ENCODE peak calls at places on chromosomes 16 and 17, in five cellular contexts. One of them, this sample, is unnamed.

GRCh38 chr17:57810740-57811632 is 38.9 kb downstream of the MRPS23 start:
- DNase-seq in transverse colon: peak
- DNase-seq in psoas muscle: peak
- DNase-seq in uterus: peak
- DNase-seq in lower leg skin: no peak
- DNase-seq in this sample: no peak

GRCh38 chr16:89312194-89312593 is 94.7 kb downstream of the ZNF778 start:
- DNase-seq in transverse colon: peak
- DNase-seq in psoas muscle: no peak
- DNase-seq in uterus: no peak
- DNase-seq in lower leg skin: no peak
- DNase-seq in this sample: no peak

GRCh38 chr17:58312824-58313223 is 15.8 kb downstream of the TSPOAP1 start:
- DNase-seq in transverse colon: no peak
- DNase-seq in psoas muscle: no peak
- DNase-seq in uterus: no peak
- DNase-seq in lower leg skin: no peak
- DNase-seq in this sample: no peak

GRCh38 chr17:64617125-64617780 is 44.9 kb downstream of the SMURF2 start:
- DNase-seq in transverse colon: no peak
- DNase-seq in psoas muscle: no peak
- DNase-seq in uterus: no peak
- DNase-seq in lower leg skin: no peak
- DNase-seq in this sample: no peak

GRCh38 chr16:4882633-4883285 is 35.5 kb downstream of the UBN1 start:
- DNase-seq in transverse colon: no peak
- DNase-seq in psoas muscle: no peak
- DNase-seq in uterus: no peak
- DNase-seq in lower leg skin: no peak
- DNase-seq in this sample: no peak

GRCh38 chr17:68315930-68316329 is 24.6 kb downstream of the ARSG start:
- DNase-seq in transverse colon: no peak
- DNase-seq in psoas muscle: no peak
- DNase-seq in uterus: no peak
- DNase-seq in lower leg skin: no peak
- DNase-seq in this sample: no peak

GRCh38 chr16:70254095-70254964 is 2.6 kb upstream of the EXOSC6 start:
- DNase-seq in transverse colon: no peak
- DNase-seq in psoas muscle: no peak
- DNase-seq in uterus: no peak
- DNase-seq in lower leg skin: no peak
- DNase-seq in this sample: no peak

GRCh38 chr17:17532991-17533390 is 36.8 kb upstream of the RASD1 start:
- DNase-seq in transverse colon: no peak
- DNase-seq in psoas muscle: no peak
- DNase-seq in uterus: no peak
- DNase-seq in lower leg skin: no peak
- DNase-seq in this sample: no peak

GRCh38 chr16:11585460-11586374 is 1.0 kb downstream of the LITAF start:
- DNase-seq in transverse colon: peak
- DNase-seq in psoas muscle: no peak
- DNase-seq in uterus: no peak
- DNase-seq in lower leg skin: no peak
- DNase-seq in this sample: no peak

GRCh38 chr17:2874211-2874686 is 78.0 kb downstream of the RAP1GAP2 start:
- DNase-seq in transverse colon: no peak
- DNase-seq in psoas muscle: no peak
- DNase-seq in uterus: no peak
- DNase-seq in lower leg skin: no peak
- DNase-seq in this sample: no peak

GRCh38 chr17:39867891-39868553 is at the start of gene ZPBP2:
- DNase-seq in transverse colon: peak
- DNase-seq in psoas muscle: no peak
- DNase-seq in uterus: no peak
- DNase-seq in lower leg skin: no peak
- DNase-seq in this sample: no peak

GRCh38 chr16:85134076-85134793 is 22.0 kb upstream of the CIBAR2 start:
- DNase-seq in transverse colon: no peak
- DNase-seq in psoas muscle: no peak
- DNase-seq in uterus: no peak
- DNase-seq in lower leg skin: no peak
- DNase-seq in this sample: no peak

GRCh38 chr17:46152423-46152822 is 40.8 kb downstream of the KANSL1 start:
- DNase-seq in transverse colon: no peak
- DNase-seq in psoas muscle: no peak
- DNase-seq in uterus: no peak
- DNase-seq in lower leg skin: no peak
- DNase-seq in this sample: peak

GRCh38 chr17:34979650-34980352 is 511 bp upstream of the LIG3 start:
- DNase-seq in transverse colon: no peak
- DNase-seq in psoas muscle: no peak
- DNase-seq in uterus: no peak
- DNase-seq in lower leg skin: no peak
- DNase-seq in this sample: no peak

GRCh38 chr16:22222998-22223397 is 16.9 kb downstream of the EEF2K start:
- DNase-seq in transverse colon: no peak
- DNase-seq in psoas muscle: no peak
- DNase-seq in uterus: no peak
- DNase-seq in lower leg skin: no peak
- DNase-seq in this sample: no peak

GRCh38 chr17:19317359-19318095 is 45.0 kb downstream of the B9D1 start:
- DNase-seq in transverse colon: peak
- DNase-seq in psoas muscle: peak
- DNase-seq in uterus: peak
- DNase-seq in lower leg skin: no peak
- DNase-seq in this sample: peak

GRCh38 chr16:57623251-57624043 is 5.0 kb upstream of the ADGRG1 start:
- DNase-seq in transverse colon: peak
- DNase-seq in psoas muscle: no peak
- DNase-seq in uterus: peak
- DNase-seq in lower leg skin: peak
- DNase-seq in this sample: no peak

GRCh38 chr16:10362077-10362863 is 23.6 kb upstream of the ATF7IP2 start:
- DNase-seq in transverse colon: no peak
- DNase-seq in psoas muscle: no peak
- DNase-seq in uterus: no peak
- DNase-seq in lower leg skin: no peak
- DNase-seq in this sample: no peak

GRCh38 chr17:77690271-77691161 is 268.0 kb upstream of the TNRC6C start:
- DNase-seq in transverse colon: no peak
- DNase-seq in psoas muscle: no peak
- DNase-seq in uterus: no peak
- DNase-seq in lower leg skin: no peak
- DNase-seq in this sample: no peak

GRCh38 chr16:19882641-19883040 is 2.0 kb downstream of the GPRC5B start:
- DNase-seq in transverse colon: no peak
- DNase-seq in psoas muscle: no peak
- DNase-seq in uterus: no peak
- DNase-seq in lower leg skin: no peak
- DNase-seq in this sample: no peak

GRCh38 chr16:88914750-88915368 is 48.4 kb upstream of the PABPN1L start:
- DNase-seq in transverse colon: no peak
- DNase-seq in psoas muscle: peak
- DNase-seq in uterus: no peak
- DNase-seq in lower leg skin: no peak
- DNase-seq in this sample: no peak

GRCh38 chr17:75752405-75753192 is 12.4 kb downstream of the GALK1 start:
- DNase-seq in transverse colon: no peak
- DNase-seq in psoas muscle: no peak
- DNase-seq in uterus: no peak
- DNase-seq in lower leg skin: no peak
- DNase-seq in this sample: no peak

GRCh38 chr17:75754378-75755204 is 10.4 kb downstream of the GALK1 start:
- DNase-seq in transverse colon: no peak
- DNase-seq in psoas muscle: no peak
- DNase-seq in uterus: no peak
- DNase-seq in lower leg skin: no peak
- DNase-seq in this sample: no peak

GRCh38 chr17:75755205-75755901 is 9.6 kb downstream of the GALK1 start:
- DNase-seq in transverse colon: no peak
- DNase-seq in psoas muscle: no peak
- DNase-seq in uterus: no peak
- DNase-seq in lower leg skin: no peak
- DNase-seq in this sample: no peak

GRCh38 chr17:75753193-75753513 is 11.8 kb downstream of the GALK1 start:
- DNase-seq in transverse colon: no peak
- DNase-seq in psoas muscle: no peak
- DNase-seq in uterus: no peak
- DNase-seq in lower leg skin: no peak
- DNase-seq in this sample: no peak

DNA sequence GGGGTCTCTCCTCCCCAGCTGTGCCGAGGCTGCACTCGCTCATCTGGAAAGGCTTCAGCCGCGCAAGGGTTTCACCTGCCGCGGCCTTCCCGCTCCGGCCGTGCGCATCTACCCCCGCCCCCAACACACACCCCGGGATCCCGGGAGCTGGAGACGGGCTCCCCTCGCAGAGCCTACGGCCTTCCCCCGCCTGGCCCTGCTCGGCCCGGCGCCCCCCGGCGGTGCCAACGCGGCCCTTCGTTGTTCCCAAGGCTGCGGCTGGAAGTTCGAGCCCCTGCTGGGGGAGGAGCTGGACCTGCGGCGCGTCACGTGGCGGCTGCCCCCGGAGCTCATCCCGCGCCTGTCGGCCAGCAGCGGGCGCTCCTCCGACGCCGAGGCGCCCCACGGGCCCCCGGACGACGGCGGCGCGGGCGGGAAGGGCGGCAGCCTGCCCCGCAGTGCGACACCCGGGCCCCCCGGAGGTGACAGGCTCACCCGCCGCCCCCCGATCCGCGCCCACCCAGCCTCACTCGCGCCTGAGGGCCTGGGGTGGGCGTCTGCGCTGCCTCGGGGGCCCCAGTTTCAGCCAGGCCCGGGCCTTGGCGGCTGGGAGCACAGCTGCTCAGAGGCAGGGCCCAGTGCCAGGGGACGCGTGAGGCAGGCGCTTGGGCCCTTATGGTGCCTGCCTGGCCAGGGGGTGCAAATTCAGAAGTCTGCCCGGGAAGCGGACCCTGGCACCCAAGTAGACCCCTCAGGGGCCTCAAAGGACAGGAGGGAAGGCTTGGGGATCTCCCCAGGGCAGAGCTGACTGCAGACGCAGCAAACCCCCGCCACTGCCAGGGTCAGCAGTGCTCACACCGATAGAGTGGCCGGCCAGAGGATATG is 11.2 kb downstream of the GALK1 start:
- DNase-seq in transverse colon: peak
- DNase-seq in psoas muscle: peak
- DNase-seq in uterus: peak
- DNase-seq in lower leg skin: no peak
- DNase-seq in this sample: no peak
- H3K4me3 ChIP-seq in transverse colon: peak
- H3K4me3 ChIP-seq in psoas muscle: peak
- H3K4me3 ChIP-seq in uterus: peak
- H3K4me3 ChIP-seq in lower leg skin: no peak
- H3K4me3 ChIP-seq in this sample: peak

GRCh38 chr16:67391424-67392300 is 1.6 kb downstream of the TPPP3 start:
- DNase-seq in transverse colon: no peak
- DNase-seq in psoas muscle: no peak
- DNase-seq in uterus: no peak
- DNase-seq in lower leg skin: no peak
- DNase-seq in this sample: no peak

GRCh38 chr16:67394271-67395104 is 1.2 kb upstream of the TPPP3 start:
- DNase-seq in transverse colon: no peak
- DNase-seq in psoas muscle: no peak
- DNase-seq in uterus: no peak
- DNase-seq in lower leg skin: no peak
- DNase-seq in this sample: no peak

GRCh38 chr16:67393790-67394270 is 532 bp upstream of the TPPP3 start:
- DNase-seq in transverse colon: no peak
- DNase-seq in psoas muscle: no peak
- DNase-seq in uterus: no peak
- DNase-seq in lower leg skin: no peak
- DNase-seq in this sample: no peak

GRCh38 chr16:67392301-67393059 is 818 bp downstream of the TPPP3 start:
- DNase-seq in transverse colon: no peak
- DNase-seq in psoas muscle: no peak
- DNase-seq in uterus: no peak
- DNase-seq in lower leg skin: no peak
- DNase-seq in this sample: no peak

GRCh38 chr16:67393111-67393789 is at the start of gene TPPP3:
- DNase-seq in transverse colon: peak
- DNase-seq in psoas muscle: peak
- DNase-seq in uterus: peak
- DNase-seq in lower leg skin: peak
- DNase-seq in this sample: no peak
- TF ChIP-seq CTCF in transverse colon: peak
- TF ChIP-seq CTCF in psoas muscle: peak
- TF ChIP-seq CTCF in uterus: peak
- TF ChIP-seq CTCF in lower leg skin: no peak
- TF ChIP-seq CTCF in this sample: no peak

GRCh38 chr17:41308251-41308917 is 725 bp downstream of the KRTAP16-1 start:
- DNase-seq in transverse colon: peak
- DNase-seq in psoas muscle: peak
- DNase-seq in uterus: no peak
- DNase-seq in lower leg skin: no peak
- DNase-seq in this sample: no peak
- H3K4me3 ChIP-seq in transverse colon: no peak
- H3K4me3 ChIP-seq in psoas muscle: no peak
- H3K4me3 ChIP-seq in uterus: no peak
- H3K4me3 ChIP-seq in lower leg skin: no peak
- H3K4me3 ChIP-seq in this sample: no peak

GRCh38 chr16:82582971-82583370 is 43.8 kb upstream of the CDH13 start:
- DNase-seq in transverse colon: no peak
- DNase-seq in psoas muscle: no peak
- DNase-seq in uterus: no peak
- DNase-seq in lower leg skin: no peak
- DNase-seq in this sample: no peak

GRCh38 chr16:82585675-82586074 is 41.1 kb upstream of the CDH13 start:
- DNase-seq in transverse colon: no peak
- DNase-seq in psoas muscle: no peak
- DNase-seq in uterus: no peak
- DNase-seq in lower leg skin: no peak
- DNase-seq in this sample: no peak

GRCh38 chr16:82583415-82583814 is 43.4 kb upstream of the CDH13 start:
- DNase-seq in transverse colon: no peak
- DNase-seq in psoas muscle: no peak
- DNase-seq in uterus: no peak
- DNase-seq in lower leg skin: no peak
- DNase-seq in this sample: no peak

GRCh38 chr16:82584553-82585152 is 42.1 kb upstream of the CDH13 start:
- DNase-seq in transverse colon: no peak
- DNase-seq in psoas muscle: no peak
- DNase-seq in uterus: no peak
- DNase-seq in lower leg skin: no peak
- DNase-seq in this sample: no peak

DNA sequence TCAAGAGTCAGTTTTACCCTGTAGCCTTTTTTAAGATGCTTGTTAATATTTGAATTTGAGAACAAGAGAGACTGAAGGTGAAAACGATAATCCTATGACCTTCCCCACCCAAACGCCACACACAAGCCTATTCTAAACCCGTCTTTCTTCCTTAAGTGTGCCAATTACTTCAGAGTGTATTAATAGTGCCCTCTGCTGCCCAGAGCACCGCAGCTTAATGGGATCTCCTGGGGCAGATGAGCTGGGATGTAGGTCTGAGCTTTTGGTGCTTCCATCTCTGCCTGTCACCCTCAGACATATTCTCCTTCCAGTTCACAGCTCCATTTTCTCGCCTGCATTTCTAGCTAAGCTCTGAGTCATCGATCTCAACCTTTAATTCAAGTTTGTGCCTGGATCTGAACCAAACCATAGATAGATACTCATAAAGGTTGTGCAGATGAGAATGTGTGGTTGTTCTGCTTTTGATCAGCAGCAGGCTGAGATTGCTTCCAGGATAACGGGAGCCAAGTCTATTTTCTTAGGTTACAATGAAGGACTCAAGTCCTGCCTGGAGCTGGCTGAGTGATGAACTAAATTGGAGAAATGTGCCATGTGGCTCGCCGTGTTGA is 46.4 kb upstream of the CDH13 start:
- DNase-seq in transverse colon: no peak
- DNase-seq in psoas muscle: no peak
- DNase-seq in uterus: no peak
- DNase-seq in lower leg skin: no peak
- DNase-seq in this sample: no peak
- TF ChIP-seq CTCF in transverse colon: peak
- TF ChIP-seq CTCF in psoas muscle: peak
- TF ChIP-seq CTCF in uterus: no peak
- TF ChIP-seq CTCF in lower leg skin: no peak
- TF ChIP-seq CTCF in this sample: peak

This sample was measured in GM12864.